ENCODE peak calls at places on chromosomes 6 and 20, in four cellular contexts. B, P, A and C are unnamed samples.

GRCh38 chr6:11830105-11830504 is 51.5 kb upstream of the ADTRP start:
- DNase-seq in P (no peak), A (no peak), B (no peak), C (no peak)

GRCh38 chr6:2229039-2229438 is 16.4 kb downstream of the GMDS start:
- DNase-seq in A (no peak), B (no peak), P (no peak), C (no peak)

GRCh38 chr6:110537208-110538123 is 61.1 kb upstream of the SLC22A16 start:
- DNase-seq in B (no peak), P (peak), A (no peak), C (no peak)

GRCh38 chr20:19653328-19653727 is 104.7 kb upstream of the RIN2 start:
- DNase-seq in B (no peak), A (no peak), P (no peak), C (no peak)

GRCh38 chr6:163126741-163127140 is 287.8 kb upstream of the QKI start:
- DNase-seq in B (no peak), A (no peak), P (no peak), C (no peak)

GRCh38 chr6:1581120-1581991 is 28.4 kb upstream of the FOXC1 start:
- DNase-seq in A (no peak), P (no peak), B (no peak), C (no peak)

GRCh38 chr20:26308961-26309360 is 612.3 kb upstream of the ZNF337 start:
- DNase-seq in A (no peak), B (no peak), P (no peak), C (no peak)

GRCh38 chr20:47179267-47179666 is 177.2 kb downstream of the ZMYND8 start:
- DNase-seq in P (no peak), A (no peak), B (no peak), C (no peak)

GRCh38 chr6:36913082-36913481 is 27.3 kb downstream of the C6orf89 start:
- DNase-seq in A (no peak), P (no peak), B (no peak), C (no peak)

GRCh38 chr6:17018425-17018824 is 83.4 kb upstream of the STMND1 start:
- DNase-seq in P (no peak), B (no peak), A (no peak), C (no peak)

GRCh38 chr20:45407783-45408645 is at the start of gene DBNDD2:
- DNase-seq in P (no peak), A (no peak), B (no peak), C (no peak)

GRCh38 chr6:15239606-15240364 is 6.1 kb upstream of the JARID2 start:
- DNase-seq in B (no peak), A (no peak), P (no peak), C (no peak)

GRCh38 chr6:36912583-36912982 is 26.8 kb downstream of the C6orf89 start:
- DNase-seq in A (no peak), B (no peak), P (no peak), C (no peak)

GRCh38 chr6:38876470-38876869 is 161.4 kb downstream of the DNAH8 start:
- DNase-seq in P (no peak), A (no peak), B (no peak), C (no peak)

GRCh38 chr20:64077541-64077875 is 1.8 kb downstream of the RGS19 start:
- DNase-seq in P (no peak), A (no peak), B (no peak), C (no peak)

GRCh38 chr6:115783402-115784061 is 277.2 kb downstream of the FRK start:
- DNase-seq in P (no peak), A (no peak), B (no peak), C (no peak)

GRCh38 chr6:118061666-118062065 is 154.6 kb downstream of the SLC35F1 start:
- DNase-seq in A (no peak), B (no peak), P (no peak), C (no peak)

GRCh38 chr6:166417285-166417691 is 34.5 kb upstream of the MPC1 start:
- DNase-seq in A (no peak), P (no peak), B (no peak), C (no peak)

GRCh38 chr20:6026051-6026450 is 27.8 kb downstream of the LRRN4 start:
- DNase-seq in A (no peak), B (no peak), P (no peak), C (no peak)

GRCh38 chr6:50849016-50849748 is 30.5 kb downstream of the TFAP2B start:
- DNase-seq in A (no peak), B (no peak), P (no peak), C (no peak)

GRCh38 chr20:31515072-31515774 is 981 bp downstream of the HM13 start:
- DNase-seq in P (no peak), B (no peak), A (no peak), C (no peak)

GRCh38 chr20:21380711-21381110 is 16.6 kb downstream of the NKX2-4 start:
- DNase-seq in P (no peak), B (no peak), A (no peak), C (no peak)

GRCh38 chr6:133764011-133764812 is 124.7 kb upstream of the TCF21 start:
- DNase-seq in B (no peak), P (no peak), A (no peak), C (no peak)

GRCh38 chr6:169802790-169803189 is 51.4 kb downstream of the ERMARD start:
- DNase-seq in P (no peak), A (no peak), B (no peak), C (no peak)

GRCh38 chr20:5714261-5715041 is 35.8 kb upstream of the SHLD1 start:
- DNase-seq in P (peak), B (no peak), A (no peak), C (no peak)

GRCh38 chr6:129317931-129318820 is 391.8 kb downstream of the ARHGAP18 start:
- DNase-seq in P (no peak), B (no peak), A (no peak), C (no peak)

GRCh38 chr6:118350881-118351430 is 197.1 kb upstream of the PLN start:
- DNase-seq in P (no peak), B (no peak), A (no peak), C (no peak)

GRCh38 chr6:41732601-41733348 is 2.6 kb downstream of the TFEB start:
- DNase-seq in P (no peak), B (no peak), A (no peak), C (peak)

GRCh38 chr6:14320342-14320741 is 202.8 kb downstream of the CD83 start:
- DNase-seq in P (no peak), A (no peak), B (no peak), C (no peak)

GRCh38 chr6:32954212-32954745 is 1.4 kb upstream of the HLA-DMA start:
- DNase-seq in A (no peak), P (no peak), B (no peak), C (no peak)

GRCh38 chr6:138307816-138308727 is 69.6 kb upstream of the SMIM28 start:
- DNase-seq in P (peak), A (no peak), B (no peak), C (no peak)

GRCh38 chr20:18412202-18412901 is 54.5 kb downstream of the DZANK1 start:
- DNase-seq in B (no peak), P (no peak), A (no peak), C (no peak)

GRCh38 chr6:36432151-36432633 is 10.5 kb downstream of the PXT1 start:
- DNase-seq in A (no peak), B (no peak), P (no peak), C (no peak)

GRCh38 chr6:14665827-14666724 is 548.5 kb downstream of the CD83 start:
- DNase-seq in P (no peak), B (no peak), A (no peak), C (no peak)

GRCh38 chr6:142824491-142824890 is 120.5 kb downstream of the HIVEP2 start:
- DNase-seq in B (no peak), P (no peak), A (no peak), C (no peak)

GRCh38 chr6:145960918-145961604 is 3.1 kb downstream of the SHPRH start:
- DNase-seq in P (no peak), A (no peak), B (no peak), C (no peak)

GRCh38 chr6:47044418-47044817 is 2.3 kb upstream of the ADGRF1 start:
- DNase-seq in B (no peak), A (no peak), P (no peak), C (no peak)

DNA sequence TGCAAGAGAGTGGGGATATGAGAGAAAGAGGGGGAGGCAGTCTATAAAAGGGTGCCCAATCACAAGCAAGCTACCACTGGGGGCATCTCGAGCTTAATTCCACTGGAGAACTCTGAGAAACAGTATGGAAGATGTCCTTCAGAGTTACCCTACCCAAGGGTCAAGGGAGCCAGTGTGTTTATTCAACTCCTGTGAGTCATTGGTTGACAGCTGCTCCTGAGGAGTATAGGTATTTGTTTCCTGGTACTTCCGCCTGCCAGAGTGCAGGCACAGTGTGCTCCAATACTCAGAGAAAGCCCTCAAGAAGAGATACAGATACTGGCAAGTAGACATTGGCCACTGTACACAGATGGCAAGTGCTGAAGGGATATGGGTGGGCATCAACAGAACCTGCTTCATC is 49.5 kb downstream of the ARHGAP40 start:
- DNase-seq in P (no peak), A (no peak), B (no peak), C (no peak)
- TF ChIP-seq CTCF in P (no peak), A (no peak), B (no peak), C (no peak)

GRCh38 chr6:168132531-168133184 is 53.6 kb upstream of the FRMD1 start:
- DNase-seq in B (peak), P (peak), A (peak), C (no peak)
- TF ChIP-seq CTCF in B (peak), P (peak), A (peak), C (no peak)

GRCh38 chr6:105391705-105392104 is 11.2 kb downstream of the PREP start:
- DNase-seq in B (no peak), P (no peak), A (no peak), C (no peak)

GRCh38 chr6:105384004-105384403 is 18.9 kb downstream of the PREP start:
- DNase-seq in B (no peak), A (no peak), P (no peak), C (no peak)

GRCh38 chr6:105388392-105388791 is 14.5 kb downstream of the PREP start:
- DNase-seq in P (no peak), A (no peak), B (no peak), C (no peak)

DNA sequence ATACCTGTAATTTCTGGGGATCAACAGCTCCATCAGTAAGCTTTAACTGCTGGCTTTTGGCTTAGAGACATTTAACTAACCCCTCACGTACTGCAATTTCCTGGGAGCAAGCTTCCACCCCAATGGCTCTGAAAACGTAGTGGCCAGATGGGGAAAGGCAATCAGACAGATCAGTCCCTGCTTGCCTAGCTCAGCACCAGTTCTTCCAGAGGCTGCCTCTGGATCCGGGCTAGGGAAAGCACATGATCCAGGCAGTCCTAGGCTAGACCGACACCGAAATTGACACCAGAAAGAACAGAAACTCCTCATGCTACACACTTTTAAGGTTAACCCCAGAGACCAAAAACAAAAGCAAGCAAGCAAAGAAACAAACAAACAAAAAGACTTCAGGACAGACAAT is 13.3 kb downstream of the PREP start:
- DNase-seq in P (no peak), A (no peak), B (no peak), C (no peak)
- TF ChIP-seq CTCF in P (no peak), A (no peak), B (no peak), C (no peak)

GRCh38 chr6:131316654-131317053 is 181.4 kb downstream of the AKAP7 start:
- DNase-seq in P (no peak), A (no peak), B (no peak), C (no peak)
- TF ChIP-seq CTCF in P (no peak), A (no peak), B (no peak), C (no peak)

GRCh38 chr6:71466362-71466761 is 177.8 kb downstream of the OGFRL1 start:
- DNase-seq in B (no peak), P (no peak), A (no peak), C (no peak)
- TF ChIP-seq CTCF in B (no peak), P (no peak), A (no peak), C (no peak)

DNA sequence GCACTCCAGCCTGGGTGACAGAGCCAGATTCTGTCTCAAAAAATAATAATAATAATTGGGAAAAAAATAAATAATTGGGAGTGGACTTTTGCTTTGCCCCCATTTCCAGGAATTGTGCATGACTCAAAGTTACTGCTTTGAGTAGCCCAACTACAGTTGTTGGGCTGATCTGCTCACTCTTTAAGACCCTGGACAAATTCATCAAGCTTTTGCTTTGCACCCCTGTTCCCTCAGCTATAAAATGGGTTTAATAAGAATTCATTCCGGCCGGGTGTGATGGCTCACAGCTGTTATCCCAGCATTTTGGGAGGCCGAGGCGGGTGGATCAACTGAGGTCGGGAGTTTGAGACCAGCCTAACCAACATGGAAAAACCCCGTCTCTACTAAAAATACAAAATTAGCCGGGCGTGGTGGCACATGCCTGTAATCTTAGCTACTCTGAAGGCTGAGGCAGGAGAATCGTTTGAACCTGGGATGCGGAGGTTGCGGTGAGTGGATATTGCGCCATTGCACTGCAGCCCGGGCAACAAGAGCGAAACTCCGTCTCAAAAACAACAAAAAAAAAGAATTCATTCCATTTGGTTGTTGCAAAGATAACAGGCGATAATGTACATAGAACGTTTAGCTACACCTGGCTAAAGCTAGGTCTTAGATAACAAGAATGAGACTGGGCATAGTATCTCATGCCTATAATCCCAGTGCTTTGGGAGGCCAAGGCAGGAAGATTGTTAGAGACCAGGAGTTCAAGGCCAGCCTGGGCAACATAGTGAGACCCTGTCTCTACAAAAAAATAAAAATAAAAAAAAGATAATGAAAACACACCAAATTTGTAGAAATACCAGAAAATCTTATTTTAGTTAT is 87.9 kb upstream of the ZNF217 start:
- DNase-seq in B (no peak), P (peak), A (no peak), C (no peak)
- TF ChIP-seq CTCF in B (no peak), P (no peak), A (no peak), C (no peak)

GRCh38 chr6:75282706-75283105 is 1.9 kb downstream of the TMEM30A start:
- DNase-seq in P (no peak), B (no peak), A (no peak), C (no peak)

GRCh38 chr6:75286955-75287354 is 2.4 kb upstream of the TMEM30A start:
- DNase-seq in P (no peak), B (no peak), A (no peak), C (no peak)

GRCh38 chr6:75285156-75285639 is 606 bp upstream of the TMEM30A start:
- DNase-seq in A (no peak), P (no peak), B (no peak), C (no peak)

GRCh38 chr6:75283907-75284284 is 696 bp downstream of the TMEM30A start:
- DNase-seq in B (no peak), P (no peak), A (no peak), C (peak)

GRCh38 chr6:75284285-75285155 is at the start of gene TMEM30A:
- DNase-seq in P (peak), A (peak), B (peak), C (peak)
- TF ChIP-seq CTCF in P (no peak), A (no peak), B (no peak), C (no peak)

GRCh38 chr6:70547313-70547712 is 19.4 kb upstream of the SDHAF4 start:
- DNase-seq in P (no peak), A (no peak), B (no peak), C (no peak)
- TF ChIP-seq CTCF in P (peak), A (peak), B (peak), C (no peak)

DNA sequence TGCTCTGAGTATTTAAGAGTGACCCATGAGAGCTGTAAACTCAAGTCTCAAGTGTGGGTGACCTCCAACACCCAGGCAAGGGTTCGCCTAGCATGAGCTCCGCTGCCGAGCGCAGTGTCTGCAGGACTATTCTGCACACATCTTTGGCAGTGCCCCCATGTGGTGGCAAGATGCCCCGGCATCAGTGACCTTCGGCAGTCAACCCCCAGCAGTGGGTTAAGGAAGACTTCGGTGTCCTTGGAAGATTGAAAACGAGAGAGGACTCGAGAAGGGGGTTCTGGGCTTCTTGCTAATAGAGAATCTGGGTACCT is 43.1 kb downstream of the RBM38 start:
- DNase-seq in B (no peak), A (no peak), P (no peak), C (no peak)
- TF ChIP-seq CTCF in B (no peak), A (no peak), P (no peak), C (no peak)

DNA sequence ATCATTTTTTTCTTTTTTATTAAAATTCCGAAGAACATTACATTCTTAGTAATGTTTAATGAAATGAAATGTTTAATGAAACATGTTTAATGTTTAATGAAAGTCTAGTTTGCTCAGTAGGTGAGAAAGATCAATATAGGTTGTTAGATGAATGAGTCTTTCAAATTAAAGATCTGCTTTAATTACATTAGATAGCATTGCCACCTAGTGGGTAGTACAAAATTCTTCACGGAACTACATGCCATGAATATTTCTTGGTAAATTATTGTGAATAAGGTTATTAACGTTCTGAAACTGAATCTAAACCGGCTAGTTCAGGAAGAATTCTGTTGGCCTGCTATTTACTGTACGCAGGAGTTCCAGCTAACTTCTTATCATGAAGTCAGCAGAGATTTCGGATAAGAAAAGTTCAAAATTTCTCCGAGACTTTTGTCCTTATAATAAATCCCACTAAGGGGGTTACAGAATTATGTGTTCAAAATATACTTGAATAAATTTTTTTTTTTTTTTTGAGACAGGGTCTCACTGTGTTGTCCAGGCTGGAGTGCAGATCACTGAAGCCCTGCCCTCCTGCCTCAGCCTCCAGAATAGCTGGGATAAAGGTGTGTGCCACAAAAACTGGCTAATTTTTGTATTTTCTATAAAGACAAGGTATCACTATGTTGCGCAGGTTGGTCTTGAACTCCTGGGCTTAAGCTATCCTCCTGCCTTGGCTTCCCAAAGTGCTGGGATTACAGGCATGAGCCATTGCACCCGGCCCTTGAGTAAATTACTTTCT is 7.9 kb upstream of the GMNN start:
- DNase-seq in A (no peak), B (no peak), P (no peak), C (no peak)
- TF ChIP-seq CTCF in A (peak), B (peak), P (peak), C (no peak)